ENCODE peak calls at places on chromosomes 1 and 21, in five cellular contexts. One of them, this sample, is unnamed.

GRCh38 chr1:231872461-231872910 is 245.9 kb downstream of the DISC1 start:
- DNase-seq in hepatocyte: no peak
- DNase-seq in heart right ventricle: no peak
- DNase-seq in fibroblast of the aortic adventitia: peak; percentile 96
- DNase-seq in cardiac fibroblast: peak; percentile 55
- DNase-seq in this sample: peak; percentile 35

GRCh38 chr1:153380711-153381110 is 5.3 kb upstream of the S100A12 start:
- DNase-seq in hepatocyte: no peak
- DNase-seq in heart right ventricle: no peak
- DNase-seq in fibroblast of the aortic adventitia: no peak
- DNase-seq in cardiac fibroblast: no peak
- DNase-seq in this sample: no peak

GRCh38 chr1:12714710-12715500 is 1.0 kb upstream of the AADACL3 start:
- DNase-seq in hepatocyte: no peak
- DNase-seq in heart right ventricle: no peak
- DNase-seq in fibroblast of the aortic adventitia: peak; percentile 8
- DNase-seq in cardiac fibroblast: no peak
- DNase-seq in this sample: no peak

GRCh38 chr1:51203874-51204245 is 32.2 kb upstream of the RNF11 start:
- DNase-seq in hepatocyte: no peak
- DNase-seq in heart right ventricle: no peak
- DNase-seq in fibroblast of the aortic adventitia: no peak
- DNase-seq in cardiac fibroblast: no peak
- DNase-seq in this sample: no peak

GRCh38 chr1:63887809-63888208 is 114.0 kb downstream of the ROR1 start:
- DNase-seq in hepatocyte: no peak
- DNase-seq in heart right ventricle: no peak
- DNase-seq in fibroblast of the aortic adventitia: no peak
- DNase-seq in cardiac fibroblast: no peak
- DNase-seq in this sample: no peak

GRCh38 chr1:88180449-88181108 is 503.5 kb upstream of the PKN2 start:
- DNase-seq in hepatocyte: peak; percentile 90
- DNase-seq in heart right ventricle: peak; percentile 55
- DNase-seq in fibroblast of the aortic adventitia: peak; percentile 77
- DNase-seq in cardiac fibroblast: peak; percentile 80
- DNase-seq in this sample: peak; percentile 73

GRCh38 chr1:214022229-214022791 is 34.5 kb downstream of the PROX1 start:
- DNase-seq in hepatocyte: no peak
- DNase-seq in heart right ventricle: no peak
- DNase-seq in fibroblast of the aortic adventitia: no peak
- DNase-seq in cardiac fibroblast: no peak
- DNase-seq in this sample: no peak

GRCh38 chr1:247287460-247287859 is 31.6 kb downstream of the VN1R5 start:
- DNase-seq in hepatocyte: no peak
- DNase-seq in heart right ventricle: no peak
- DNase-seq in fibroblast of the aortic adventitia: no peak
- DNase-seq in cardiac fibroblast: no peak
- DNase-seq in this sample: no peak

GRCh38 chr1:193241132-193241827 is 54.9 kb upstream of the B3GALT2 start:
- DNase-seq in hepatocyte: no peak
- DNase-seq in heart right ventricle: no peak
- DNase-seq in fibroblast of the aortic adventitia: no peak
- DNase-seq in cardiac fibroblast: no peak
- DNase-seq in this sample: no peak

GRCh38 chr1:29240986-29241385 is 4.7 kb downstream of the PTPRU start:
- DNase-seq in hepatocyte: no peak
- DNase-seq in heart right ventricle: no peak
- DNase-seq in fibroblast of the aortic adventitia: no peak
- DNase-seq in cardiac fibroblast: no peak
- DNase-seq in this sample: no peak

GRCh38 chr1:106022312-106022902 is 1034.1 kb upstream of the PRMT6 start:
- DNase-seq in hepatocyte: peak; percentile 8
- DNase-seq in heart right ventricle: no peak
- DNase-seq in fibroblast of the aortic adventitia: peak; percentile 26
- DNase-seq in cardiac fibroblast: peak; percentile 17
- DNase-seq in this sample: peak; percentile 0

GRCh38 chr1:168520052-168520751 is 23.6 kb downstream of the XCL2 start:
- DNase-seq in hepatocyte: no peak
- DNase-seq in heart right ventricle: no peak
- DNase-seq in fibroblast of the aortic adventitia: no peak
- DNase-seq in cardiac fibroblast: no peak
- DNase-seq in this sample: no peak

GRCh38 chr1:29281531-29281930 is 45.2 kb downstream of the PTPRU start:
- DNase-seq in hepatocyte: no peak
- DNase-seq in heart right ventricle: no peak
- DNase-seq in fibroblast of the aortic adventitia: no peak
- DNase-seq in cardiac fibroblast: no peak
- DNase-seq in this sample: no peak

GRCh38 chr1:109947582-109948284 is 36.8 kb upstream of the AHCYL1 start:
- DNase-seq in hepatocyte: no peak
- DNase-seq in heart right ventricle: no peak
- DNase-seq in fibroblast of the aortic adventitia: no peak
- DNase-seq in cardiac fibroblast: no peak
- DNase-seq in this sample: no peak

GRCh38 chr21:38323721-38324591 is 67.2 kb downstream of the KCNJ15 start:
- DNase-seq in hepatocyte: peak; percentile 36
- DNase-seq in heart right ventricle: no peak
- DNase-seq in fibroblast of the aortic adventitia: peak; percentile 91
- DNase-seq in cardiac fibroblast: peak; percentile 94
- DNase-seq in this sample: peak; percentile 100

GRCh38 chr1:28860332-28861073 is 48.5 kb downstream of the OPRD1 start:
- DNase-seq in hepatocyte: peak; percentile 86
- DNase-seq in heart right ventricle: no peak
- DNase-seq in fibroblast of the aortic adventitia: peak; percentile 14
- DNase-seq in cardiac fibroblast: peak; percentile 26
- DNase-seq in this sample: peak; percentile 39

GRCh38 chr21:26067836-26068401 is 102.7 kb downstream of the APP start:
- DNase-seq in hepatocyte: no peak
- DNase-seq in heart right ventricle: no peak
- DNase-seq in fibroblast of the aortic adventitia: no peak
- DNase-seq in cardiac fibroblast: no peak
- DNase-seq in this sample: no peak

GRCh38 chr1:10724948-10725852 is 71.2 kb downstream of the CASZ1 start:
- DNase-seq in hepatocyte: peak; percentile 37
- DNase-seq in heart right ventricle: peak; percentile 72
- DNase-seq in fibroblast of the aortic adventitia: peak; percentile 86
- DNase-seq in cardiac fibroblast: no peak
- DNase-seq in this sample: peak; percentile 70

GRCh38 chr21:40699366-40699765 is 147.6 kb downstream of the DSCAM start:
- DNase-seq in hepatocyte: no peak
- DNase-seq in heart right ventricle: no peak
- DNase-seq in fibroblast of the aortic adventitia: no peak
- DNase-seq in cardiac fibroblast: no peak
- DNase-seq in this sample: no peak

GRCh38 chr1:156684227-156684782 is 7.1 kb upstream of the NES start:
- DNase-seq in hepatocyte: no peak
- DNase-seq in heart right ventricle: no peak
- DNase-seq in fibroblast of the aortic adventitia: peak; percentile 51
- DNase-seq in cardiac fibroblast: peak; percentile 62
- DNase-seq in this sample: peak; percentile 82

GRCh38 chr1:53544731-53545515 is 85.7 kb downstream of the DMRTB1 start:
- DNase-seq in hepatocyte: no peak
- DNase-seq in heart right ventricle: no peak
- DNase-seq in fibroblast of the aortic adventitia: no peak
- DNase-seq in cardiac fibroblast: no peak
- DNase-seq in this sample: no peak

GRCh38 chr1:18712254-18712605 is 81.6 kb downstream of the PAX7 start:
- DNase-seq in hepatocyte: no peak
- DNase-seq in heart right ventricle: no peak
- DNase-seq in fibroblast of the aortic adventitia: no peak
- DNase-seq in cardiac fibroblast: no peak
- DNase-seq in this sample: no peak

GRCh38 chr1:37561794-37562132 is 5.0 kb downstream of the DNALI1 start:
- DNase-seq in hepatocyte: no peak
- DNase-seq in heart right ventricle: no peak
- DNase-seq in fibroblast of the aortic adventitia: peak; percentile 35
- DNase-seq in cardiac fibroblast: peak; percentile 60
- DNase-seq in this sample: peak; percentile 67

GRCh38 chr1:32715901-32716311 is 13.3 kb upstream of the SYNC start:
- DNase-seq in hepatocyte: no peak
- DNase-seq in heart right ventricle: no peak
- DNase-seq in fibroblast of the aortic adventitia: no peak
- DNase-seq in cardiac fibroblast: no peak
- DNase-seq in this sample: no peak

GRCh38 chr1:19307804-19308508 is 4.0 kb downstream of the AKR7A2 start:
- DNase-seq in hepatocyte: no peak
- DNase-seq in heart right ventricle: no peak
- DNase-seq in fibroblast of the aortic adventitia: no peak
- DNase-seq in cardiac fibroblast: no peak
- DNase-seq in this sample: no peak

DNA sequence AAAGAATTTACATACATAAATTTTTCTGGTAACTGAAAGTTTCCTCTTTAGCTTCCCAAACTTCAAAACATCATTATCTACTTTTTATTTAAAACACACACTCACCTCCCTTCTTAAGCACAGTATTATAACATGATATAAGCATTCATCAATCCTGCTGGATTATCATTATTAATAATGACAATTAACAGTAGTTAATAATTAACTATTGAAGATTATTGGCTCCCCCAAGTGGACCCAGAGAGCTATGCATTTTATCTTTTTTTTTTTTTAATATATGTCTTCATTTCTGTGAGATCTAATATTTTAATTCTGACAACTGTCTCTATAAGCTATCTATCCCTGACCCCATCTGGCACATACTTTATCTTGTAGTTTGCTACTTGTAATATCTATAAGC is 252.1 kb upstream of the CACYBP start:
- DNase-seq in hepatocyte: no peak
- DNase-seq in heart right ventricle: no peak
- DNase-seq in fibroblast of the aortic adventitia: no peak
- DNase-seq in cardiac fibroblast: no peak
- DNase-seq in this sample: no peak
- TF ChIP-seq CTCF in hepatocyte: peak; percentile 25
- TF ChIP-seq CTCF in heart right ventricle: no peak
- TF ChIP-seq CTCF in fibroblast of the aortic adventitia: no peak
- TF ChIP-seq CTCF in cardiac fibroblast: no peak
- TF ChIP-seq CTCF in this sample: peak; percentile 20

GRCh38 chr1:98003442-98003841 is 82.6 kb upstream of the DPYD start:
- DNase-seq in hepatocyte: peak; percentile 5
- DNase-seq in heart right ventricle: no peak
- DNase-seq in fibroblast of the aortic adventitia: no peak
- DNase-seq in cardiac fibroblast: no peak
- DNase-seq in this sample: no peak

GRCh38 chr1:98002288-98002687 is 81.5 kb upstream of the DPYD start:
- DNase-seq in hepatocyte: no peak
- DNase-seq in heart right ventricle: no peak
- DNase-seq in fibroblast of the aortic adventitia: peak; percentile 54
- DNase-seq in cardiac fibroblast: no peak
- DNase-seq in this sample: no peak

GRCh38 chr1:97999320-97999719 is 78.5 kb upstream of the DPYD start:
- DNase-seq in hepatocyte: no peak
- DNase-seq in heart right ventricle: no peak
- DNase-seq in fibroblast of the aortic adventitia: peak; percentile 92
- DNase-seq in cardiac fibroblast: peak; percentile 97
- DNase-seq in this sample: peak; percentile 43

GRCh38 chr1:98005326-98006010 is 84.6 kb upstream of the DPYD start:
- DNase-seq in hepatocyte: no peak
- DNase-seq in heart right ventricle: no peak
- DNase-seq in fibroblast of the aortic adventitia: peak; percentile 66
- DNase-seq in cardiac fibroblast: peak; percentile 68
- DNase-seq in this sample: no peak

DNA sequence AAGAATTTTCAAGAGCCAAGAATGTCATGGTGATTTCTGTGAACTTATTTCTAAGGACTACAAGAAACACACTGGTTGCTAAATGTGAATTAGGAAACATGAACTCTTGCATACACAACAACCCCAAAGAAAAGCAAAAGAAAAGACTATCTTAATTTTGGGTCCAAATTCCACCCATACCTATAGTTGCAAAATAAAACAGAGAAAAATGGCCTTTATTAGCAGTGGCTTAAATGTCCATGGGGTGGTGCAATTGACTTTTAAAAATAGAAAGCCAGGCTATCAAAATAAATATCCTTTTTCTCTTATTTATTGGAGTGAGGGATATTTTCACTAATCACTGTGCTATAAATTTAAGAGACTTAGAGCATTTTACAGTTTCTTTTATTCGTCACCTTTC is 80.9 kb upstream of the DPYD start:
- DNase-seq in hepatocyte: no peak
- DNase-seq in heart right ventricle: no peak
- DNase-seq in fibroblast of the aortic adventitia: peak; percentile 68
- DNase-seq in cardiac fibroblast: peak; percentile 58
- DNase-seq in this sample: peak; percentile 8
- TF ChIP-seq CTCF in hepatocyte: peak; percentile 9
- TF ChIP-seq CTCF in heart right ventricle: no peak
- TF ChIP-seq CTCF in fibroblast of the aortic adventitia: peak; percentile 51
- TF ChIP-seq CTCF in cardiac fibroblast: peak; percentile 26
- TF ChIP-seq CTCF in this sample: peak; percentile 36

DNA sequence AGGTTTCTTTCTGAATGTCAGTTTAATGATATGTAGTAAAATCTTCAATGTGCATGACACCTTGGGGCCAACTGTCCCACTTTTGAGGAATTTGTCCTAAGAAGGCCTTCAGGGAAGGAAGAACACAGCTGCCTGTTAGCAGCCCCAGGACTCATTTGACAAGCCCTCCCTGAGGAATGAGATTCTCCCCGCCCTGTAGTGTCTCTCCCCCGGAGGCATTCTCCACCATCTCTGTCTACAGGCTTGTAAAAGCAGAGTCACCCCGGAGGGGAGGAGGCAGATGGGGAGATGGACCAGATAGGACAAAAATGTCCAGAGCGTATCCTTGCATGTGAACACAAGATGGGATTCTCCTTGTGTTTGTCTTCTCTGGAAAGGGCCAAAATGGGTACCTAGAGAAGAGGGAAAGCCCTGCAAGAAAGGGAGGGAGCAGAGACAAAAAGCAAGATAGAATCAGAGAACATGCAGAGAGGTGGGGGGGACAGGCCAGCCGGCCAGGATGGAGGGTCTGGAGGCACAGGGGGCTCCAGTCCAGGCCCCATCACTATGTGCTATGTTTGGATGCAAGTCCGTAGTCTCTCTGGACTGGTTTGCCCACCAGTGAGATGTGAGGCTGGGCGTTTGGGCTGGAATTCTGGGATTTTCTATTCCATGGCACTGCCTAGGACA is 12.0 kb upstream of the WNT3A start:
- DNase-seq in hepatocyte: peak; percentile 2
- DNase-seq in heart right ventricle: no peak
- DNase-seq in fibroblast of the aortic adventitia: no peak
- DNase-seq in cardiac fibroblast: no peak
- DNase-seq in this sample: no peak
- TF ChIP-seq CTCF in hepatocyte: no peak
- TF ChIP-seq CTCF in heart right ventricle: no peak
- TF ChIP-seq CTCF in fibroblast of the aortic adventitia: no peak
- TF ChIP-seq CTCF in cardiac fibroblast: no peak
- TF ChIP-seq CTCF in this sample: no peak

GRCh38 chr1:16043950-16044349 is 368 bp downstream of the CLCNKB start:
- DNase-seq in hepatocyte: no peak
- DNase-seq in heart right ventricle: no peak
- DNase-seq in fibroblast of the aortic adventitia: no peak
- DNase-seq in cardiac fibroblast: no peak
- DNase-seq in this sample: no peak

GRCh38 chr1:16048573-16049189 is 5.1 kb downstream of the CLCNKB start:
- DNase-seq in hepatocyte: peak; percentile 88
- DNase-seq in heart right ventricle: peak; percentile 57
- DNase-seq in fibroblast of the aortic adventitia: peak; percentile 16
- DNase-seq in cardiac fibroblast: no peak
- DNase-seq in this sample: no peak

GRCh38 chr1:16047791-16048475 is 4.4 kb downstream of the CLCNKB start:
- DNase-seq in hepatocyte: no peak
- DNase-seq in heart right ventricle: no peak
- DNase-seq in fibroblast of the aortic adventitia: no peak
- DNase-seq in cardiac fibroblast: no peak
- DNase-seq in this sample: no peak

GRCh38 chr1:16043521-16043920 is at the start of gene CLCNKB:
- DNase-seq in hepatocyte: no peak
- DNase-seq in heart right ventricle: no peak
- DNase-seq in fibroblast of the aortic adventitia: no peak
- DNase-seq in cardiac fibroblast: no peak
- DNase-seq in this sample: no peak

GRCh38 chr1:16046865-16047264 is 3.3 kb downstream of the CLCNKB start:
- DNase-seq in hepatocyte: peak; percentile 43
- DNase-seq in heart right ventricle: no peak
- DNase-seq in fibroblast of the aortic adventitia: peak; percentile 22
- DNase-seq in cardiac fibroblast: peak; percentile 10
- DNase-seq in this sample: no peak
- TF ChIP-seq CTCF in hepatocyte: no peak
- TF ChIP-seq CTCF in heart right ventricle: no peak
- TF ChIP-seq CTCF in fibroblast of the aortic adventitia: peak; percentile 16
- TF ChIP-seq CTCF in cardiac fibroblast: no peak
- TF ChIP-seq CTCF in this sample: no peak

This sample was measured in fibroblast of mammary gland.